ENCODE peak calls at places on chromosomes 2 and 18, in eight cellular contexts. F, M, X, L, G, S, D and Q are unnamed samples.

GRCh38 chr2:3219536-3219935 is 158.1 kb downstream of the EIPR1 start:
- DNase-seq in F (no peak), M (no peak), X (no peak), L (no peak), G (no peak), S (no peak), D (no peak), Q (no peak)

GRCh38 chr2:86485103-86485502 is 43.9 kb downstream of the KDM3A start:
- DNase-seq in F (no peak), M (no peak), X (no peak), L (no peak), G (no peak), S (no peak), D (no peak), Q (no peak)

GRCh38 chr18:28960146-28960545 is 783.2 kb upstream of the CDH2 start:
- DNase-seq in F (no peak), M (no peak), X (no peak), L (no peak), G (no peak), S (no peak), D (no peak), Q (no peak)

GRCh38 chr2:9300829-9301453 is 94.3 kb downstream of the ASAP2 start:
- DNase-seq in F (no peak), M (no peak), X (no peak), L (no peak), G (no peak), S (no peak), D (no peak), Q (no peak)

GRCh38 chr2:27020337-27020948 is 12.3 kb upstream of the TMEM214 start:
- DNase-seq in F (no peak), M (no peak), X (no peak), L (no peak), G (no peak), S (no peak), D (no peak), Q (no peak)

GRCh38 chr2:173997779-173998178 is 32.6 kb upstream of the SP3 start:
- DNase-seq in F (no peak), M (no peak), X (no peak), L (no peak), G (no peak), S (no peak), D (no peak), Q (no peak)

GRCh38 chr18:9404565-9405060 is 70.0 kb downstream of the TWSG1 start:
- DNase-seq in F (peak; percentile 5), M (no peak), X (no peak), L (no peak), G (no peak), S (no peak), D (no peak), Q (no peak)

GRCh38 chr2:60028819-60029218 is 524.6 kb downstream of the BCL11A start:
- DNase-seq in F (no peak), M (no peak), X (no peak), L (no peak), G (no peak), S (no peak), D (no peak), Q (no peak)

GRCh38 chr18:24544141-24544498 is 83.7 kb downstream of the HRH4 start:
- DNase-seq in F (no peak), M (no peak), X (no peak), L (no peak), G (no peak), S (no peak), D (no peak), Q (no peak)

GRCh38 chr2:158546412-158547144 is 89.8 kb downstream of the PKP4 start:
- DNase-seq in F (no peak), M (no peak), X (no peak), L (no peak), G (no peak), S (no peak), D (no peak), Q (no peak)

GRCh38 chr2:240514631-240515030 is 43.2 kb downstream of the ANKMY1 start:
- DNase-seq in F (no peak), M (no peak), X (no peak), L (no peak), G (no peak), S (no peak), D (no peak), Q (no peak)